ENCODE peak calls at places on chromosome 14, in six cellular contexts. One of them, this sample, is unnamed.

GRCh38 chr14:90785474-90785873 is 30.8 kb downstream of the TTC7B start:
- DNase-seq in lung: peak
- DNase-seq in fibroblast of pulmonary artery: peak
- DNase-seq in fibroblast of mammary gland: no peak
- DNase-seq in astrocyte: no peak
- DNase-seq in thyroid gland: peak
- DNase-seq in this sample: no peak

GRCh38 chr14:74965770-74966153 is 10.4 kb upstream of the PGF start:
- DNase-seq in fibroblast of pulmonary artery: peak
- DNase-seq in fibroblast of mammary gland: peak
- DNase-seq in astrocyte: peak
- DNase-seq in thyroid gland: no peak
- DNase-seq in lung: no peak
- DNase-seq in this sample: peak

GRCh38 chr14:77301103-77301502 is 19.6 kb downstream of the POMT2 start:
- DNase-seq in lung: peak
- DNase-seq in fibroblast of pulmonary artery: peak
- DNase-seq in astrocyte: peak
- DNase-seq in fibroblast of mammary gland: peak
- DNase-seq in thyroid gland: peak
- DNase-seq in this sample: peak

GRCh38 chr14:75232597-75232996 is 46.0 kb upstream of the FOS start:
- DNase-seq in fibroblast of pulmonary artery: no peak
- DNase-seq in fibroblast of mammary gland: no peak
- DNase-seq in thyroid gland: no peak
- DNase-seq in astrocyte: no peak
- DNase-seq in lung: no peak
- DNase-seq in this sample: no peak

GRCh38 chr14:106506901-106507305 is 980.5 kb downstream of the TMEM121 start:
- DNase-seq in lung: no peak
- DNase-seq in fibroblast of pulmonary artery: no peak
- DNase-seq in fibroblast of mammary gland: no peak
- DNase-seq in astrocyte: no peak
- DNase-seq in thyroid gland: no peak
- DNase-seq in this sample: no peak

GRCh38 chr14:69848903-69849391 is 30.3 kb upstream of the SMOC1 start:
- DNase-seq in fibroblast of pulmonary artery: no peak
- DNase-seq in fibroblast of mammary gland: no peak
- DNase-seq in thyroid gland: no peak
- DNase-seq in lung: no peak
- DNase-seq in astrocyte: no peak
- DNase-seq in this sample: no peak

GRCh38 chr14:51730094-51730493 is 78.4 kb downstream of the FRMD6 start:
- DNase-seq in fibroblast of pulmonary artery: no peak
- DNase-seq in fibroblast of mammary gland: no peak
- DNase-seq in astrocyte: no peak
- DNase-seq in thyroid gland: no peak
- DNase-seq in lung: no peak
- DNase-seq in this sample: no peak

GRCh38 chr14:65840786-65841185 is 428.3 kb downstream of the FUT8 start:
- DNase-seq in fibroblast of pulmonary artery: peak
- DNase-seq in astrocyte: no peak
- DNase-seq in fibroblast of mammary gland: peak
- DNase-seq in thyroid gland: no peak
- DNase-seq in lung: no peak
- DNase-seq in this sample: no peak

GRCh38 chr14:58746261-58746660 is 108.5 kb downstream of the DACT1 start:
- DNase-seq in thyroid gland: no peak
- DNase-seq in astrocyte: peak
- DNase-seq in lung: no peak
- DNase-seq in fibroblast of pulmonary artery: peak
- DNase-seq in fibroblast of mammary gland: peak
- DNase-seq in this sample: peak

GRCh38 chr14:89926709-89927108 is 27.8 kb downstream of the EFCAB11 start:
- DNase-seq in fibroblast of pulmonary artery: peak
- DNase-seq in fibroblast of mammary gland: peak
- DNase-seq in astrocyte: peak
- DNase-seq in thyroid gland: no peak
- DNase-seq in lung: no peak
- DNase-seq in this sample: peak

GRCh38 chr14:33997611-33998010 is 46.7 kb upstream of the EGLN3 start:
- DNase-seq in thyroid gland: no peak
- DNase-seq in lung: no peak
- DNase-seq in astrocyte: no peak
- DNase-seq in fibroblast of mammary gland: no peak
- DNase-seq in fibroblast of pulmonary artery: no peak
- DNase-seq in this sample: peak

GRCh38 chr14:70811578-70811977 is 2.3 kb upstream of the MAP3K9 start:
- DNase-seq in lung: no peak
- DNase-seq in astrocyte: no peak
- DNase-seq in fibroblast of pulmonary artery: no peak
- DNase-seq in thyroid gland: no peak
- DNase-seq in fibroblast of mammary gland: no peak
- DNase-seq in this sample: no peak

GRCh38 chr14:23071975-23072539 is 14.7 kb upstream of the CDH24 start:
- DNase-seq in fibroblast of pulmonary artery: no peak
- DNase-seq in fibroblast of mammary gland: no peak
- DNase-seq in thyroid gland: peak
- DNase-seq in lung: no peak
- DNase-seq in astrocyte: no peak
- DNase-seq in this sample: peak

GRCh38 chr14:51697848-51698247 is 46.1 kb downstream of the FRMD6 start:
- DNase-seq in fibroblast of pulmonary artery: no peak
- DNase-seq in lung: no peak
- DNase-seq in fibroblast of mammary gland: no peak
- DNase-seq in astrocyte: no peak
- DNase-seq in thyroid gland: no peak
- DNase-seq in this sample: no peak

GRCh38 chr14:101716077-101716950 is 45.2 kb upstream of the PPP2R5C start:
- DNase-seq in fibroblast of mammary gland: no peak
- DNase-seq in astrocyte: no peak
- DNase-seq in lung: peak
- DNase-seq in thyroid gland: no peak
- DNase-seq in fibroblast of pulmonary artery: no peak
- DNase-seq in this sample: no peak

GRCh38 chr14:39247256-39247655 is 13.5 kb downstream of the MIA2 start:
- DNase-seq in fibroblast of mammary gland: peak
- DNase-seq in astrocyte: peak
- DNase-seq in thyroid gland: no peak
- DNase-seq in lung: no peak
- DNase-seq in fibroblast of pulmonary artery: peak
- DNase-seq in this sample: peak

GRCh38 chr14:33568935-33569579 is 381.8 kb downstream of the EGLN3 start:
- DNase-seq in thyroid gland: no peak
- DNase-seq in astrocyte: peak
- DNase-seq in lung: no peak
- DNase-seq in fibroblast of pulmonary artery: peak
- DNase-seq in fibroblast of mammary gland: no peak
- DNase-seq in this sample: peak

GRCh38 chr14:33280646-33281045 is 342.0 kb downstream of the NPAS3 start:
- DNase-seq in fibroblast of mammary gland: peak
- DNase-seq in fibroblast of pulmonary artery: peak
- DNase-seq in lung: no peak
- DNase-seq in astrocyte: peak
- DNase-seq in thyroid gland: no peak
- DNase-seq in this sample: peak

GRCh38 chr14:67410313-67410712 is 1.7 kb downstream of the PLEK2 start:
- DNase-seq in fibroblast of pulmonary artery: no peak
- DNase-seq in thyroid gland: no peak
- DNase-seq in astrocyte: no peak
- DNase-seq in lung: no peak
- DNase-seq in fibroblast of mammary gland: no peak
- DNase-seq in this sample: peak

GRCh38 chr14:73712540-73713141 is 1.5 kb downstream of the PNMA1 start:
- DNase-seq in astrocyte: no peak
- DNase-seq in fibroblast of pulmonary artery: no peak
- DNase-seq in thyroid gland: no peak
- DNase-seq in lung: no peak
- DNase-seq in fibroblast of mammary gland: no peak
- DNase-seq in this sample: no peak

GRCh38 chr14:92748259-92749016 is at the start of gene LGMN:
- DNase-seq in lung: peak
- DNase-seq in fibroblast of mammary gland: peak
- DNase-seq in thyroid gland: peak
- DNase-seq in fibroblast of pulmonary artery: peak
- DNase-seq in astrocyte: peak
- DNase-seq in this sample: peak

GRCh38 chr14:104510794-104511611 is 68.6 kb upstream of the C14orf180 start:
- DNase-seq in fibroblast of pulmonary artery: no peak
- DNase-seq in astrocyte: no peak
- DNase-seq in lung: no peak
- DNase-seq in thyroid gland: no peak
- DNase-seq in fibroblast of mammary gland: no peak
- DNase-seq in this sample: no peak

GRCh38 chr14:77305696-77306095 is 15.0 kb downstream of the POMT2 start:
- DNase-seq in fibroblast of pulmonary artery: no peak
- DNase-seq in lung: no peak
- DNase-seq in astrocyte: no peak
- DNase-seq in fibroblast of mammary gland: no peak
- DNase-seq in thyroid gland: no peak
- DNase-seq in this sample: no peak

GRCh38 chr14:95043314-95043713 is 114.0 kb downstream of the DICER1 start:
- DNase-seq in fibroblast of pulmonary artery: no peak
- DNase-seq in fibroblast of mammary gland: no peak
- DNase-seq in thyroid gland: no peak
- DNase-seq in lung: no peak
- DNase-seq in astrocyte: no peak
- DNase-seq in this sample: no peak

GRCh38 chr14:74698894-74699293 is 14.0 kb downstream of the AREL1 start:
- DNase-seq in fibroblast of pulmonary artery: no peak
- DNase-seq in astrocyte: no peak
- DNase-seq in lung: no peak
- DNase-seq in thyroid gland: no peak
- DNase-seq in fibroblast of mammary gland: no peak
- DNase-seq in this sample: peak

GRCh38 chr14:60266021-60266937 is 17.3 kb downstream of the PPM1A start:
- DNase-seq in fibroblast of pulmonary artery: peak
- DNase-seq in thyroid gland: no peak
- DNase-seq in fibroblast of mammary gland: peak
- DNase-seq in lung: no peak
- DNase-seq in astrocyte: no peak
- DNase-seq in this sample: peak
- TF ChIP-seq CTCF in fibroblast of pulmonary artery: peak
- TF ChIP-seq CTCF in thyroid gland: no peak
- TF ChIP-seq CTCF in fibroblast of mammary gland: peak
- TF ChIP-seq CTCF in lung: no peak
- TF ChIP-seq CTCF in astrocyte: peak
- TF ChIP-seq CTCF in this sample: peak

GRCh38 chr14:49970474-49971147 is 77.7 kb downstream of the ARF6 start:
- DNase-seq in fibroblast of pulmonary artery: peak
- DNase-seq in astrocyte: peak
- DNase-seq in fibroblast of mammary gland: peak
- DNase-seq in thyroid gland: peak
- DNase-seq in lung: no peak
- DNase-seq in this sample: no peak
- H3K4me3 ChIP-seq in fibroblast of pulmonary artery: no peak
- H3K4me3 ChIP-seq in astrocyte: no peak
- H3K4me3 ChIP-seq in fibroblast of mammary gland: no peak
- H3K4me3 ChIP-seq in thyroid gland: no peak
- H3K4me3 ChIP-seq in lung: no peak
- H3K4me3 ChIP-seq in this sample: no peak

DNA sequence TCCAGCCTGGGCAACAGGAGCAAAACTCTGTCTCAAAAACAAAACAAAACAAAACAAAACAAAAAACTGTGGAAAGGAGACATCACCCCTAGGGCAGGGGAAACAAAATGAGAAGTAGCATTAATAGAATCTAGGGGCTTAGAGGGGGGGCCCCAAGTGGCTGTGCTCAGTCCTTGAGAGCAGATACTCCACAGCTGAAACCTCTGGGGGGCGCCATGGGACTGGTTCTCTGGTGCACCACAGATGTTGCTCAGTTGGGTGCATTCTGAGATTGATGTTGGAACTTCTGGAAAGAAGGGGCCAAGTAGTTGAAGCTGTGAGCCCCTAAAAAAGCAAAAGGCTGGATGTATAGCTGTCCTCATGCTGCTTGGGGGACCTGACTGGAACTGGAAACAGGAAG is 11.8 kb upstream of the SYNE2 start:
- DNase-seq in fibroblast of mammary gland: no peak
- DNase-seq in astrocyte: no peak
- DNase-seq in thyroid gland: no peak
- DNase-seq in lung: no peak
- DNase-seq in fibroblast of pulmonary artery: no peak
- DNase-seq in this sample: peak
- TF ChIP-seq CTCF in fibroblast of mammary gland: peak
- TF ChIP-seq CTCF in astrocyte: no peak
- TF ChIP-seq CTCF in thyroid gland: no peak
- TF ChIP-seq CTCF in lung: peak
- TF ChIP-seq CTCF in fibroblast of pulmonary artery: no peak
- TF ChIP-seq CTCF in this sample: no peak

DNA sequence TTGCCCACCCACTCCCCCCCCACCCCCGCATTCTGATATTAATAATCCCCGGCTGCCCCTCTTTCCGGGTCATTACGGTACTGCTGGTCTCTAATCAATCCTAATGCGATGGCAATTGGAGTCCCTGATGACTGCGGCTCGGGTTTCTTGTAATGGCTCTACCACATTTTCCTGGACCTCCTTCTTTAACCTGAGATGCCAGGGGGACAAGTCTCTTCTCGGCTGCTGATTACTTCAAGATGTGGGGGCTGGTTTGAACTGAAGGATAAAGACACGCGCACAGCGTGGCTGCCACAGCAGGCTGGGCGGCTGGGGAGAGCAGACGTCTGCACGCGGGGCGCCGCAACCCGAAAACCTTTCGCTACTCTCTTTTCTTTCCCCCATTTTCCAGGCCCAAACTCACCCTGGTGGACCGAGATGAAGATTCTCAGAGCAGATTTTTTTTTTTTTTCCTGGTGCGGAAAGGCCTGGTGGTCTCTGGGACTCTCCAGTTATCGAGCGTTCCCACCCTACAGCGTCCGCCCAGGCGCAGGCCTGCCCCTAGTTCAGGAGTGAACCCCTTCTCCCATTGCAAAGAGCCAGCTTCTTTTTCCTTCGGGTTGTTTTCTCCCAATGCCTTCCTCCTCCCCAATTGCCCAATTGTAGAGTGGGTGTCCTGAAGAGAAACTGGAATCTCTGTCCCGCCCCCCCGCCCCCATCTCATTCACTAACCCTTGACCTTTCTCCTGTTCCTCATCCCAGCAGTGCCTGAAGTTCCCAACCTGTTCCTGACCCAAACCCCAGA is 6.0 kb upstream of the SIX1 start:
- DNase-seq in astrocyte: no peak
- DNase-seq in lung: no peak
- DNase-seq in fibroblast of mammary gland: no peak
- DNase-seq in fibroblast of pulmonary artery: no peak
- DNase-seq in thyroid gland: no peak
- DNase-seq in this sample: no peak
- H3K4me3 ChIP-seq in astrocyte: no peak
- H3K4me3 ChIP-seq in lung: no peak
- H3K4me3 ChIP-seq in fibroblast of mammary gland: no peak
- H3K4me3 ChIP-seq in fibroblast of pulmonary artery: no peak
- H3K4me3 ChIP-seq in thyroid gland: no peak
- H3K4me3 ChIP-seq in this sample: no peak

GRCh38 chr14:88535149-88535548 is 19.7 kb downstream of the PTPN21 start:
- DNase-seq in thyroid gland: no peak
- DNase-seq in lung: no peak
- DNase-seq in astrocyte: no peak
- DNase-seq in fibroblast of pulmonary artery: no peak
- DNase-seq in fibroblast of mammary gland: no peak
- DNase-seq in this sample: no peak
- TF ChIP-seq CTCF in thyroid gland: no peak
- TF ChIP-seq CTCF in lung: no peak
- TF ChIP-seq CTCF in astrocyte: no peak
- TF ChIP-seq CTCF in fibroblast of pulmonary artery: no peak
- TF ChIP-seq CTCF in fibroblast of mammary gland: no peak
- TF ChIP-seq CTCF in this sample: peak

GRCh38 chr14:103503296-103503695 is 19.3 kb downstream of the CKB start:
- DNase-seq in lung: no peak
- DNase-seq in astrocyte: no peak
- DNase-seq in fibroblast of pulmonary artery: no peak
- DNase-seq in fibroblast of mammary gland: no peak
- DNase-seq in thyroid gland: no peak
- DNase-seq in this sample: no peak
- H3K4me3 ChIP-seq in lung: no peak
- H3K4me3 ChIP-seq in astrocyte: no peak
- H3K4me3 ChIP-seq in fibroblast of pulmonary artery: no peak
- H3K4me3 ChIP-seq in fibroblast of mammary gland: no peak
- H3K4me3 ChIP-seq in thyroid gland: no peak
- H3K4me3 ChIP-seq in this sample: no peak

This sample was measured in epithelial cell of esophagus.